ENCODE peak calls at places on chromosomes 5 and 9, in ten cellular contexts. G is BJ, Z is epithelial cell of esophagus, I is spleen, C is ovary, E is GM12864, U is fibroblast of the aortic adventitia, L is pancreas, V is foreskin fibroblast, N is OCI-LY7. T is an unnamed sample.

GRCh38 chr5:59221769-59222168 is 638.9 kb downstream of the RAB3C start:
- DNase-seq in C (no peak), G (no peak), N (no peak), U (no peak), E (no peak), V (no peak), Z (no peak), I (no peak), L (no peak), T (no peak)

GRCh38 chr5:105573575-105573974 is 2011.0 kb upstream of the NUDT12 start:
- DNase-seq in N (no peak), C (no peak), E (no peak), Z (peak; percentile 73), V (no peak), I (no peak), G (no peak), L (no peak), U (no peak), T (no peak)

GRCh38 chr5:78809444-78809843 is 160.9 kb upstream of the LHFPL2 start:
- DNase-seq in V (no peak), U (no peak), E (no peak), Z (no peak), I (no peak), C (peak; percentile 57), G (no peak), N (no peak), L (no peak), T (no peak)

GRCh38 chr5:54440456-54440893 is 15.0 kb upstream of the HSPB3 start:
- DNase-seq in L (no peak), E (peak; percentile 39), Z (peak; percentile 32), N (peak; percentile 87), G (no peak), I (no peak), U (no peak), V (peak; percentile 10), C (no peak), T (peak; percentile 48)

GRCh38 chr9:97987490-97987889 is 4.3 kb downstream of the ANP32B start:
- DNase-seq in E (no peak), N (peak; percentile 77), I (no peak), Z (no peak), V (no peak), C (no peak), L (no peak), G (no peak), U (no peak), T (no peak)

GRCh38 chr5:163614787-163615186 is 109.4 kb downstream of the MAT2B start:
- DNase-seq in U (peak; percentile 36), G (no peak), V (no peak), C (no peak), N (no peak), E (no peak), Z (no peak), L (no peak), I (no peak), T (no peak)

GRCh38 chr9:134604834-134605233 is 36.8 kb upstream of the COL5A1 start:
- DNase-seq in V (no peak), L (no peak), N (no peak), E (no peak), Z (no peak), G (no peak), I (no peak), C (no peak), U (no peak), T (no peak)

GRCh38 chr5:96687812-96688453 is 25.8 kb downstream of the CAST start:
- DNase-seq in L (no peak), V (peak; percentile 71), Z (peak; percentile 68), I (no peak), C (no peak), U (peak; percentile 79), N (peak; percentile 58), E (no peak), G (no peak), T (peak; percentile 46)

GRCh38 chr5:159805021-159805420 is 111.3 kb upstream of the ADRA1B start:
- DNase-seq in G (peak; percentile 58), N (no peak), I (no peak), V (peak; percentile 45), C (no peak), E (no peak), U (peak; percentile 62), L (peak; percentile 36), Z (no peak), T (no peak)

GRCh38 chr9:132923346-132923902 is 21.0 kb downstream of the TSC1 start:
- DNase-seq in Z (peak; percentile 96), E (no peak), C (no peak), N (no peak), G (no peak), L (no peak), U (no peak), I (no peak), V (no peak), T (no peak)

GRCh38 chr9:75108571-75108970 is 20.3 kb downstream of the OSTF1 start:
- DNase-seq in V (peak; percentile 72), C (peak; percentile 67), Z (no peak), I (peak; percentile 89), E (no peak), U (peak; percentile 61), G (peak; percentile 23), N (no peak), L (no peak), T (no peak)

DNA sequence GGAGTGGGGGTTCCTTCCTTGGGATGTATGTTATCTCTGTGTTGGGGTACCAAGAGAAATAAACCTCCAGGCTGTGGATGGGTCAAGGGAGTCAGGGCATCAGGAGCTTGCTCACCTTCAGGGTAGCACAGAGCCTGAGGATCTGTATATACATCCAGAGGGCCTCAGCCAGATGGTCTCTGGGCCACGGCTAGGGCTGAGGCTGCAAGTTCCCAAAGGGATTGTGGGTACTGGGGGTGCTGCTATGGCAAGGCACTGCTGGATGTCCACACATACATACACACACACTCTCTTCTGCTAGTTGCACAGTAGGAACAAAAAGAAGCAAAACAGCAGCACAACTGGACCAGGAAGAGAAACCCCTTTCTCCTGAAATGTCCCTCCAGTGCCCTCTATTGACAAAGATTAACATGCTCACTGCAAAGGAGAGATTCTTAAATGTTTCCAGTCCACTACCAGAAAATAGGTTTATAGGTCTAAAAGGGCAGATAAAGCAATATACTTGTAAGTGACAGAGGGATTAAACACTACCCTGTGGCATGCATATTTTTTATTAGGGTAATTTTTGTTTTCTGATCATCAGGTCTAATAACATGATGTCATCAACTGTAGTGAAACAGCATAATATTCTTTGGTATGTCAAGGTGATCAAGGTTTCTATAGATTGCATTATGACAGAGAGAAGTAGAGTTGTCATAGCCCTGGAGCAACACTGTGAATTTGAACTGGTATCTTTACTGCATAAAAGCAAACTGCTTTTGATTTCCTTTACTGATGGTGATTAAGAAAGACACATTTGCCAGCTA is 56.3 kb upstream of the KCNN2 start:
- DNase-seq in C (no peak), G (peak; percentile 12), V (peak; percentile 75), E (peak; percentile 2), U (peak; percentile 5), I (no peak), N (peak; percentile 18), Z (peak; percentile 21), L (no peak), T (peak; percentile 16)
- TF ChIP-seq CTCF in C (no peak), G (peak; percentile 75), V (peak; percentile 46), E (peak; percentile 53), U (peak; percentile 12), I (no peak), N (peak; percentile 70), Z (peak; percentile 41), L (peak; percentile 30), T (peak; percentile 14)

DNA sequence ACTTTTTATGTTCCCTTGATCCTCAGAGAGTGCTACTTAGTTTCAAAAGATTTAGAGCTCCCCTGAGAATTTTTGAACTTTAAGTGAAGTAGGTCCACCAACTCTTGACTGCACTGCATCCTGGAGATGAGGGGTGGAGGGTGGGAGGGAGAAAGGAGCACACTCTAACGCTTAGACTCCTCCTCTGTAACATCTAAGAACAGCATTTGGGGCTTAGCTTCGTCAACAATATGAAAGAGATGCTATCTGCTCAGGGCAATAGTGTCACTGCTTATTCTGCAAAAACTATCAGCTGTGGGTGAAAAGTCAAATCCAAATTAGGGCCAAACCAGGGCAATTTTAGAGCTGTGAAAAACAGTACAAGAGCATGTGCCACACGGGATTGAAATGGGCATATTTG is 242.8 kb upstream of the EFNA5 start:
- DNase-seq in N (no peak), U (no peak), G (no peak), V (no peak), L (no peak), E (no peak), Z (no peak), I (no peak), C (no peak), T (no peak)
- TF ChIP-seq CTCF in N (no peak), U (no peak), G (no peak), V (no peak), L (no peak), E (no peak), Z (no peak), I (no peak), C (no peak), T (no peak)

DNA sequence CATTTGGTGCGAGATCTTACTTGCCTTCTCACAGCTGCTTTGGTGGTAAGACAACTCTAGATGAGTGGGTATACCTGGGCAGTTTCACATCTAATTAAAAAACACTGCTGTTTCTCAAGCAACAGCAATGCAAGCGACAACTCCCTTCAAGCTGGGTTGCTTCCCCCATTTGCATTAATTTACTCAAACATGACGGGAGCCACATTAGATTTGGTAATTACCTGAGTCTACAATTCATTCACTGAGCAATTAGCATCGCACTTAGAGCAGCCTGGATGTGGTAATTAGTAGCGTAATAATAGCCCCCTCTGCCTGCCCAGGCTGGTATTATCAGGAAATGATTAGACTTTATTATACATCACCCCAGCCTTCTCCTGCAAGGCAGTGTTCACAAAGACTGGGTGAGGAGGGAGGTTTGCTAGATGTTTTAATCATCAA is 73.4 kb downstream of the FBXO38 start:
- DNase-seq in Z (peak; percentile 41), G (no peak), L (no peak), N (peak; percentile 57), U (no peak), E (no peak), I (no peak), V (no peak), C (no peak), T (no peak)
- TF ChIP-seq CTCF in Z (peak; percentile 46), G (peak; percentile 35), L (no peak), N (peak; percentile 78), U (peak; percentile 35), E (peak; percentile 27), I (peak; percentile 28), V (peak; percentile 34), C (no peak), T (peak; percentile 36)

GRCh38 chr5:45695680-45696093 is 493 bp downstream of the HCN1 start:
- DNase-seq in U (no peak), E (no peak), C (no peak), G (no peak), Z (no peak), L (no peak), I (no peak), N (no peak), V (no peak), T (peak; percentile 6)

GRCh38 chr5:45697211-45697610 is 1.0 kb upstream of the HCN1 start:
- DNase-seq in N (no peak), E (no peak), U (no peak), V (no peak), G (no peak), I (no peak), Z (no peak), C (no peak), L (no peak), T (no peak)

GRCh38 chr5:45694255-45694834 is 1.8 kb downstream of the HCN1 start:
- DNase-seq in G (no peak), L (peak; percentile 30), N (no peak), Z (peak; percentile 8), I (no peak), E (no peak), V (no peak), C (no peak), U (no peak), T (no peak)

GRCh38 chr5:45695011-45695667 is 1.0 kb downstream of the HCN1 start:
- DNase-seq in C (no peak), Z (no peak), G (no peak), U (no peak), V (no peak), N (no peak), L (peak; percentile 29), I (no peak), E (no peak), T (no peak)

GRCh38 chr5:45696206-45696836 is at the start of gene HCN1:
- DNase-seq in U (peak; percentile 42), Z (peak; percentile 82), E (no peak), C (peak; percentile 75), V (peak; percentile 43), G (peak; percentile 12), I (peak; percentile 82), N (no peak), L (peak; percentile 87), T (peak; percentile 40)
- TF ChIP-seq CTCF in U (peak; percentile 73), Z (peak; percentile 70), E (no peak), C (no peak), V (peak; percentile 65), G (peak; percentile 78), I (peak; percentile 30), N (no peak), L (peak; percentile 77), T (peak; percentile 48)